ENCODE peak calls at places on chromosomes 6 and 20, in six cellular contexts. H is transverse colon; B is uterus; A is ovary; Y is WERI-Rb-1; W is CD8-positive, alpha-beta T cell. I is an unnamed sample.
A peak's percentile ranks its signal among the peaks of the same experiment; 100 is the strongest.

GRCh38 chr6:54283877-54284860 is 24.1 kb upstream of the TINAG start:
- DNase-seq in A (no peak), H (no peak), Y (no peak), W (no peak), B (no peak), I (no peak)

GRCh38 chr20:53793783-53794383 is 200.2 kb upstream of the ZNF217 start:
- DNase-seq in H (no peak), A (no peak), Y (no peak), B (no peak), W (no peak), I (no peak)

GRCh38 chr20:3349786-3350185 is 57.7 kb downstream of the DNAAF9 start:
- DNase-seq in H (no peak), W (no peak), A (no peak), B (no peak), Y (no peak), I (no peak)

GRCh38 chr6:129499871-129500219 is 210.1 kb downstream of the ARHGAP18 start:
- DNase-seq in W (no peak), Y (no peak), B (no peak), H (no peak), A (no peak), I (no peak)

GRCh38 chr6:75353644-75354043 is 69.1 kb upstream of the TMEM30A start:
- DNase-seq in Y (no peak), A (no peak), H (no peak), W (no peak), B (no peak), I (no peak)

GRCh38 chr6:26363882-26364825 is 844 bp upstream of the BTN3A2 start:
- DNase-seq in W (peak; percentile 21), B (peak; percentile 28), A (no peak), Y (no peak), H (no peak), I (no peak)

GRCh38 chr6:18507018-18507415 is 119.9 kb downstream of the RNF144B start:
- DNase-seq in A (no peak), Y (peak; percentile 91), W (no peak), H (no peak), B (no peak), I (no peak)

GRCh38 chr6:119134752-119135151 is 56.3 kb upstream of the FAM184A start:
- DNase-seq in W (no peak), B (no peak), Y (no peak), A (no peak), H (no peak), I (no peak)

GRCh38 chr6:135990855-135991464 is 139.5 kb downstream of the PDE7B start:
- DNase-seq in H (no peak), Y (no peak), B (no peak), W (no peak), A (no peak), I (no peak)

GRCh38 chr20:24838551-24839530 is 110.2 kb upstream of the CST7 start:
- DNase-seq in W (no peak), A (no peak), Y (no peak), H (no peak), B (no peak), I (no peak)

GRCh38 chr6:64411226-64411625 is 775.6 kb downstream of the PHF3 start:
- DNase-seq in H (no peak), A (no peak), W (no peak), B (no peak), Y (no peak), I (no peak)

GRCh38 chr20:63284544-63284949 is 8.4 kb upstream of the COL20A1 start:
- DNase-seq in H (no peak), W (no peak), B (no peak), Y (no peak), A (no peak), I (no peak)

GRCh38 chr20:11076434-11076833 is 402.6 kb upstream of the JAG1 start:
- DNase-seq in H (no peak), W (no peak), A (no peak), B (no peak), Y (no peak), I (no peak)

GRCh38 chr6:118712955-118713354 is 61.6 kb upstream of the CEP85L start:
- DNase-seq in Y (no peak), W (no peak), B (no peak), A (no peak), H (no peak), I (no peak)

GRCh38 chr6:38528196-38528965 is 111.3 kb downstream of the BTBD9 start:
- DNase-seq in B (no peak), A (no peak), H (no peak), Y (no peak), W (no peak), I (no peak)

GRCh38 chr6:61679625-61680024 is 606.4 kb downstream of the KHDRBS2 start:
- DNase-seq in A (no peak), H (no peak), B (no peak), Y (no peak), W (no peak), I (no peak)

GRCh38 chr6:152750694-152751093 is at the start of gene VIP:
- DNase-seq in Y (no peak), H (no peak), B (no peak), W (no peak), A (no peak), I (no peak)

GRCh38 chr20:54118220-54119001 is 48.0 kb upstream of the BCAS1 start:
- DNase-seq in W (no peak), A (no peak), B (no peak), Y (no peak), H (no peak), I (no peak)

GRCh38 chr6:126204598-126204997 is 135.3 kb upstream of the CENPW start:
- DNase-seq in W (no peak), B (no peak), H (no peak), A (no peak), Y (no peak), I (no peak)

GRCh38 chr6:158253248-158253647 is 59.0 kb upstream of the TULP4 start:
- DNase-seq in Y (peak; percentile 71), W (no peak), H (no peak), A (no peak), B (no peak), I (no peak)

GRCh38 chr20:24737212-24737850 is 211.7 kb upstream of the CST7 start:
- DNase-seq in B (no peak), H (no peak), A (no peak), Y (no peak), W (no peak), I (no peak)

GRCh38 chr20:9051508-9051907 is 17.4 kb upstream of the PLCB4 start:
- DNase-seq in H (no peak), A (no peak), B (no peak), W (no peak), Y (no peak), I (no peak)

GRCh38 chr6:111842271-111842822 is 30.9 kb downstream of the FYN start:
- DNase-seq in B (no peak), Y (no peak), W (no peak), H (no peak), A (no peak), I (no peak)

GRCh38 chr6:136208783-136209182 is 41.3 kb downstream of the MTFR2 start:
- DNase-seq in B (no peak), W (no peak), Y (no peak), H (no peak), A (no peak), I (no peak)

GRCh38 chr6:168162366-168162765 is 83.4 kb upstream of the FRMD1 start:
- DNase-seq in H (peak; percentile 50), A (no peak), W (no peak), B (no peak), Y (no peak), I (no peak)
- H3K4me3 ChIP-seq in H (no peak overlapping the region), A (no peak overlapping the region), W (no peak overlapping the region), B (no peak overlapping the region), Y (no peak overlapping the region), I (no peak overlapping the region)

GRCh38 chr6:33306356-33306755 is 7.5 kb downstream of the TAPBP start:
- DNase-seq in A (no peak), B (no peak), H (no peak), W (no peak), Y (no peak), I (no peak)
- H3K36me3 ChIP-seq in A (no peaks in the 10 kb centered on the region), B (no peaks in the 10 kb centered on the region), H (no peaks in the 10 kb centered on the region), W (peaks cover 30% of the 10 kb centered on the region), Y (no peaks in the 10 kb centered on the region), I (peaks cover 77% of the 10 kb centered on the region)

GRCh38 chr20:20367681-20368413 is at the start of gene INSM1:
- DNase-seq in H (no peak), A (no peak), Y (peak; percentile 99), W (no peak), B (no peak), I (no peak)

GRCh38 chr20:20365593-20365992 is 2.3 kb upstream of the INSM1 start:
- DNase-seq in B (no peak), W (no peak), Y (no peak), H (no peak), A (no peak), I (no peak)

GRCh38 chr20:20368414-20369352 is 779 bp downstream of the INSM1 start:
- DNase-seq in H (no peak), B (no peak), Y (peak; percentile 38), A (no peak), W (no peak), I (no peak)

GRCh38 chr20:20366551-20366895 is 1.4 kb upstream of the INSM1 start:
- DNase-seq in H (no peak), A (no peak), W (no peak), B (no peak), Y (peak; percentile 81), I (no peak)

GRCh38 chr20:20366896-20367680 is 816 bp upstream of the INSM1 start:
- DNase-seq in W (no peak), Y (no peak), B (no peak), H (no peak), A (no peak), I (no peak)
- H3K4me3 ChIP-seq in W (no peak overlapping the region), Y (peak overlapping the region; percentile 67), B (no peak overlapping the region), H (peak overlapping the region; percentile 24), A (no peak overlapping the region), I (peak overlapping the region; percentile 30)

GRCh38 chr20:57374931-57375651 is 16.1 kb upstream of the RBM38 start:
- DNase-seq in A (no peak), Y (no peak), B (no peak), W (no peak), H (peak; percentile 28), I (peak; percentile 73)

GRCh38 chr20:57374343-57374930 is 16.8 kb upstream of the RBM38 start:
- DNase-seq in A (no peak), W (no peak), H (no peak), B (no peak), Y (no peak), I (no peak)

GRCh38 chr20:57371363-57371762 is 19.8 kb upstream of the RBM38 start:
- DNase-seq in B (no peak), Y (no peak), H (no peak), W (no peak), A (no peak), I (no peak)

GRCh38 chr20:57372157-57372556 is 19.0 kb upstream of the RBM38 start:
- DNase-seq in Y (no peak), W (no peak), B (no peak), A (no peak), H (no peak), I (no peak)

GRCh38 chr20:57372581-57373350 is 18.4 kb upstream of the RBM38 start:
- DNase-seq in Y (no peak), W (no peak), B (no peak), A (no peak), H (no peak), I (no peak)
- H3K36me3 ChIP-seq in Y (peaks cover 93% of the 10 kb centered on the region), W (peaks cover 82% of the 10 kb centered on the region), B (no peaks in the 10 kb centered on the region), A (no peaks in the 10 kb centered on the region), H (no peaks in the 10 kb centered on the region), I (peaks cover 95% of the 10 kb centered on the region)